ENCODE peak calls at places on chromosomes 1 and 21, in nine cellular contexts. K is CD8-positive, alpha-beta memory T cell; E is effector CD8-positive, alpha-beta T cell; N is stimulated activated CD4-positive, alpha-beta T cell treated with anti-CD3 and anti-CD28 coated beads, TNF-alpha, amount 100 ng/mL, for 24 hours; Q is endothelial cell; D is HFF-Myc; S is KG1; I is aorta; H is sciatic nerve. U is an unnamed sample.

GRCh38 chr1:111275079-111275478 is 15.6 kb upstream of the CHIA start:
- DNase-seq in D (peak; percentile 67), K (no peak), Q (no peak), E (no peak), H (peak; percentile 72), S (no peak), I (peak; percentile 68), N (no peak), U (peak; percentile 16)

GRCh38 chr21:42114646-42115045 is 43.5 kb downstream of the UMODL1 start:
- DNase-seq in E (no peak), H (no peak), I (peak; percentile 29), D (no peak), K (no peak), Q (no peak), N (no peak), S (no peak), U (no peak)

GRCh38 chr1:241744591-241744990 is 92.5 kb downstream of the WDR64 start:
- DNase-seq in H (no peak), E (no peak), K (no peak), N (no peak), D (no peak), S (no peak), Q (no peak), I (no peak), U (no peak)

GRCh38 chr1:61921435-61921834 is 179.2 kb downstream of the PATJ start:
- DNase-seq in Q (no peak), D (no peak), S (no peak), I (no peak), E (no peak), H (no peak), K (no peak), N (no peak), U (no peak)

GRCh38 chr1:64474639-64475038 is 4.7 kb downstream of the CACHD1 start:
- DNase-seq in I (peak; percentile 70), D (no peak), N (no peak), K (no peak), H (no peak), E (no peak), S (no peak), Q (no peak), U (no peak)

GRCh38 chr1:203628997-203629508 is 2.4 kb downstream of the ATP2B4 start:
- DNase-seq in E (no peak), H (no peak), S (no peak), D (no peak), K (peak; percentile 31), N (no peak), Q (peak; percentile 21), I (no peak), U (no peak)

GRCh38 chr1:41588334-41588875 is 103.9 kb upstream of the EDN2 start:
- DNase-seq in I (no peak), N (no peak), H (no peak), D (no peak), S (no peak), K (no peak), E (no peak), Q (no peak), U (no peak)

GRCh38 chr1:22489278-22489677 is 37.6 kb downstream of the ZBTB40 start:
- DNase-seq in K (no peak), Q (no peak), D (no peak), N (no peak), S (no peak), E (no peak), H (no peak), I (no peak), U (no peak)

GRCh38 chr1:37476087-37476452 is 1.7 kb downstream of the ZC3H12A start:
- DNase-seq in E (no peak), K (no peak), N (no peak), D (no peak), H (no peak), Q (no peak), S (no peak), I (no peak), U (no peak)

GRCh38 chr1:227948493-227949260 is 945 bp upstream of the WNT9A start:
- DNase-seq in S (no peak), N (no peak), D (no peak), H (peak; percentile 56), I (no peak), Q (peak; percentile 6), E (no peak), K (no peak), U (no peak)

GRCh38 chr1:8600336-8600735 is 217.1 kb downstream of the RERE start:
- DNase-seq in E (no peak), K (no peak), I (no peak), N (no peak), H (no peak), D (no peak), Q (no peak), S (no peak), U (no peak)

GRCh38 chr21:37654596-37654995 is 261.7 kb downstream of the KCNJ6 start:
- DNase-seq in E (no peak), N (no peak), I (no peak), D (no peak), K (no peak), S (no peak), H (no peak), Q (no peak), U (no peak)

GRCh38 chr1:17920881-17921635 is 165.9 kb downstream of the ACTL8 start:
- DNase-seq in D (no peak), H (no peak), I (no peak), S (no peak), E (no peak), N (no peak), Q (no peak), K (no peak), U (no peak)

GRCh38 chr1:157108448-157108847 is 8.8 kb upstream of the ETV3L start:
- DNase-seq in I (no peak), E (no peak), N (no peak), H (no peak), Q (no peak), S (no peak), D (no peak), K (no peak), U (no peak)

GRCh38 chr1:78553859-78554258 is 63.1 kb downstream of the PTGFR start:
- DNase-seq in N (no peak), I (no peak), S (no peak), E (no peak), H (no peak), D (no peak), Q (no peak), K (no peak), U (no peak)

GRCh38 chr1:38941527-38942019 is at the start of gene RHBDL2:
- DNase-seq in S (no peak), Q (no peak), K (no peak), I (peak; percentile 67), H (peak; percentile 63), D (no peak), N (no peak), E (no peak), U (no peak)

GRCh38 chr1:42953182-42954180 is 5.2 kb downstream of the SLC2A1 start:
- DNase-seq in E (no peak), Q (no peak), K (no peak), H (no peak), S (no peak), D (no peak), I (no peak), N (no peak), U (no peak)

GRCh38 chr1:36829066-36829465 is 205.2 kb downstream of the GRIK3 start:
- DNase-seq in K (no peak), I (no peak), S (no peak), E (no peak), D (no peak), N (no peak), Q (no peak), H (no peak), U (no peak)

GRCh38 chr21:44315691-44316208 is 15.9 kb downstream of the PFKL start:
- DNase-seq in S (no peak), K (no peak), I (no peak), H (no peak), Q (no peak), D (no peak), N (no peak), E (no peak), U (no peak)

GRCh38 chr1:99481391-99481996 is 164.4 kb upstream of the PALMD start:
- DNase-seq in K (peak; percentile 40), N (peak; percentile 6), Q (peak; percentile 58), S (peak; percentile 35), D (peak; percentile 58), I (no peak), H (no peak), E (no peak), U (no peak)

GRCh38 chr1:152109231-152109997 is 5.8 kb downstream of the TCHH start:
- DNase-seq in D (no peak), Q (peak; percentile 15), I (no peak), E (no peak), N (no peak), K (no peak), H (no peak), S (no peak), U (no peak)

GRCh38 chr21:29343517-29343916 is 44.8 kb downstream of the BACH1 start:
- DNase-seq in S (no peak), D (no peak), I (no peak), K (no peak), H (no peak), E (no peak), Q (no peak), N (no peak), U (no peak)

GRCh38 chr1:48999321-48999720 is 222.6 kb upstream of the BEND5 start:
- DNase-seq in D (no peak), I (no peak), K (no peak), N (no peak), E (no peak), S (no peak), H (no peak), Q (no peak), U (no peak)

GRCh38 chr1:208065862-208066261 is 154.9 kb upstream of the CD34 start:
- DNase-seq in K (no peak), H (no peak), S (no peak), Q (no peak), D (no peak), I (no peak), E (no peak), N (no peak), U (no peak)

GRCh38 chr1:112196731-112197130 is 199.3 kb upstream of the CTTNBP2NL start:
- DNase-seq in D (no peak), Q (no peak), N (no peak), K (no peak), S (no peak), E (no peak), I (no peak), H (no peak), U (no peak)

GRCh38 chr1:59631561-59631960 is 183.2 kb upstream of the HOOK1 start:
- DNase-seq in N (no peak), Q (no peak), E (no peak), S (no peak), H (no peak), I (no peak), D (no peak), K (no peak), U (no peak)

GRCh38 chr1:59485171-59485570 is 188.3 kb downstream of the FGGY start:
- DNase-seq in E (no peak), D (no peak), I (no peak), N (no peak), S (no peak), K (no peak), Q (no peak), H (no peak), U (no peak)

GRCh38 chr1:170967042-170967910 is 31.9 kb downstream of the MROH9 start:
- DNase-seq in H (no peak), D (peak; percentile 17), K (peak; percentile 5), N (no peak), E (no peak), Q (no peak), S (no peak), I (no peak), U (no peak)

GRCh38 chr1:2294033-2294640 is 66.0 kb downstream of the SKI start:
- DNase-seq in E (no peak), D (no peak), I (no peak), Q (no peak), H (no peak), S (no peak), K (no peak), N (no peak), U (no peak)

GRCh38 chr21:35343046-35343816 is 294.1 kb upstream of the RUNX1 start:
- DNase-seq in K (no peak), I (no peak), E (no peak), H (no peak), S (no peak), D (no peak), N (no peak), Q (no peak), U (no peak)

GRCh38 chr1:200784576-200784975 is 45.9 kb downstream of the CAMSAP2 start:
- DNase-seq in E (no peak), N (no peak), D (no peak), K (no peak), H (no peak), Q (no peak), S (no peak), I (no peak), U (no peak)